ENCODE peak calls at places on chromosomes 4 and X, in seven cellular contexts. One of them, this sample, is unnamed.
A peak's percentile ranks its signal among the peaks of the same experiment; 100 is the strongest.

GRCh38 chr4:11805837-11806236 is 377.1 kb upstream of the HS3ST1 start:
- DNase-seq in upper lobe of left lung: no peak
- DNase-seq in lower leg skin: no peak
- DNase-seq in right lobe of liver: no peak
- DNase-seq in testis: no peak
- DNase-seq in A549: peak; percentile 2
- DNase-seq in body of pancreas: no peak
- DNase-seq in this sample: no peak

GRCh38 chrX:150854856-150855255 is 43.6 kb downstream of the CD99L2 start:
- DNase-seq in upper lobe of left lung: no peak
- DNase-seq in lower leg skin: no peak
- DNase-seq in right lobe of liver: no peak
- DNase-seq in testis: no peak
- DNase-seq in A549: no peak
- DNase-seq in body of pancreas: no peak
- DNase-seq in this sample: no peak

GRCh38 chr4:175776217-175776616 is 35.8 kb downstream of the GPM6A start:
- DNase-seq in upper lobe of left lung: no peak
- DNase-seq in lower leg skin: no peak
- DNase-seq in right lobe of liver: no peak
- DNase-seq in testis: no peak
- DNase-seq in A549: no peak
- DNase-seq in body of pancreas: peak; percentile 8
- DNase-seq in this sample: no peak

GRCh38 chrX:125289209-125289608 is 30.5 kb upstream of the TEX13C start:
- DNase-seq in upper lobe of left lung: no peak
- DNase-seq in lower leg skin: no peak
- DNase-seq in right lobe of liver: no peak
- DNase-seq in testis: no peak
- DNase-seq in A549: peak; percentile 6
- DNase-seq in body of pancreas: no peak
- DNase-seq in this sample: no peak

GRCh38 chr4:80237992-80238391 is 28.5 kb upstream of the FGF5 start:
- DNase-seq in upper lobe of left lung: no peak
- DNase-seq in lower leg skin: no peak
- DNase-seq in right lobe of liver: no peak
- DNase-seq in testis: no peak
- DNase-seq in A549: no peak
- DNase-seq in body of pancreas: no peak
- DNase-seq in this sample: no peak

GRCh38 chr4:95984081-95984480 is 144.2 kb downstream of the PDHA2 start:
- DNase-seq in upper lobe of left lung: no peak
- DNase-seq in lower leg skin: no peak
- DNase-seq in right lobe of liver: no peak
- DNase-seq in testis: no peak
- DNase-seq in A549: no peak
- DNase-seq in body of pancreas: no peak
- DNase-seq in this sample: no peak

GRCh38 chr4:24103434-24104168 is 213.8 kb upstream of the PPARGC1A start:
- DNase-seq in upper lobe of left lung: no peak
- DNase-seq in lower leg skin: no peak
- DNase-seq in right lobe of liver: no peak
- DNase-seq in testis: no peak
- DNase-seq in A549: no peak
- DNase-seq in body of pancreas: no peak
- DNase-seq in this sample: no peak

GRCh38 chr4:115090483-115091075 is 22.8 kb downstream of the NDST4 start:
- DNase-seq in upper lobe of left lung: no peak
- DNase-seq in lower leg skin: no peak
- DNase-seq in right lobe of liver: no peak
- DNase-seq in testis: no peak
- DNase-seq in A549: no peak
- DNase-seq in body of pancreas: no peak
- DNase-seq in this sample: no peak

GRCh38 chr4:144611850-144612249 is 34.1 kb upstream of the HHIP start:
- DNase-seq in upper lobe of left lung: no peak
- DNase-seq in lower leg skin: no peak
- DNase-seq in right lobe of liver: no peak
- DNase-seq in testis: no peak
- DNase-seq in A549: peak; percentile 6
- DNase-seq in body of pancreas: peak; percentile 54
- DNase-seq in this sample: no peak

GRCh38 chrX:110915120-110915519 is 119.5 kb upstream of the CHRDL1 start:
- DNase-seq in upper lobe of left lung: no peak
- DNase-seq in lower leg skin: no peak
- DNase-seq in right lobe of liver: no peak
- DNase-seq in testis: no peak
- DNase-seq in A549: no peak
- DNase-seq in body of pancreas: no peak
- DNase-seq in this sample: no peak

GRCh38 chr4:147843162-147843561 is 111.3 kb downstream of the ARHGAP10 start:
- DNase-seq in upper lobe of left lung: no peak
- DNase-seq in lower leg skin: no peak
- DNase-seq in right lobe of liver: no peak
- DNase-seq in testis: no peak
- DNase-seq in A549: peak; percentile 27
- DNase-seq in body of pancreas: peak; percentile 39
- DNase-seq in this sample: no peak

GRCh38 chr4:155973639-155974475 is 20.2 kb upstream of the CTSO start:
- DNase-seq in upper lobe of left lung: no peak
- DNase-seq in lower leg skin: no peak
- DNase-seq in right lobe of liver: no peak
- DNase-seq in testis: no peak
- DNase-seq in A549: no peak
- DNase-seq in body of pancreas: no peak
- DNase-seq in this sample: no peak

GRCh38 chrX:10444204-10444603 is 176.2 kb downstream of the MID1 start:
- DNase-seq in upper lobe of left lung: no peak
- DNase-seq in lower leg skin: no peak
- DNase-seq in right lobe of liver: no peak
- DNase-seq in testis: no peak
- DNase-seq in A549: no peak
- DNase-seq in body of pancreas: no peak
- DNase-seq in this sample: no peak

GRCh38 chr4:576245-576821 is at the start of gene TMEM271:
- DNase-seq in upper lobe of left lung: no peak
- DNase-seq in lower leg skin: peak; percentile 39
- DNase-seq in right lobe of liver: no peak
- DNase-seq in testis: no peak
- DNase-seq in A549: no peak
- DNase-seq in body of pancreas: no peak
- DNase-seq in this sample: no peak

GRCh38 chr4:128386761-128387599 is 99.4 kb upstream of the PGRMC2 start:
- DNase-seq in upper lobe of left lung: peak; percentile 57
- DNase-seq in lower leg skin: peak; percentile 98
- DNase-seq in right lobe of liver: peak; percentile 85
- DNase-seq in testis: peak; percentile 84
- DNase-seq in A549: peak; percentile 42
- DNase-seq in body of pancreas: peak; percentile 95
- DNase-seq in this sample: peak; percentile 51

GRCh38 chrX:37314526-37314925 is 34.6 kb upstream of the PRRG1 start:
- DNase-seq in upper lobe of left lung: no peak
- DNase-seq in lower leg skin: no peak
- DNase-seq in right lobe of liver: no peak
- DNase-seq in testis: no peak
- DNase-seq in A549: no peak
- DNase-seq in body of pancreas: no peak
- DNase-seq in this sample: no peak

GRCh38 chrX:120468825-120469525 is at the start of gene LAMP2:
- DNase-seq in upper lobe of left lung: peak; percentile 91
- DNase-seq in lower leg skin: peak; percentile 97
- DNase-seq in right lobe of liver: peak; percentile 90
- DNase-seq in testis: peak; percentile 95
- DNase-seq in A549: peak; percentile 79
- DNase-seq in body of pancreas: peak; percentile 93
- DNase-seq in this sample: peak; percentile 58
- TF ChIP-seq POLR2A in upper lobe of left lung: peak; percentile 55
- TF ChIP-seq POLR2A in lower leg skin: peak; percentile 14
- TF ChIP-seq POLR2A in right lobe of liver: peak; percentile 84
- TF ChIP-seq POLR2A in testis: peak; percentile 10
- TF ChIP-seq POLR2A in A549: peak; percentile 83
- TF ChIP-seq POLR2A in body of pancreas: peak; percentile 91
- TF ChIP-seq POLR2A in this sample: peak; percentile 84

DNA sequence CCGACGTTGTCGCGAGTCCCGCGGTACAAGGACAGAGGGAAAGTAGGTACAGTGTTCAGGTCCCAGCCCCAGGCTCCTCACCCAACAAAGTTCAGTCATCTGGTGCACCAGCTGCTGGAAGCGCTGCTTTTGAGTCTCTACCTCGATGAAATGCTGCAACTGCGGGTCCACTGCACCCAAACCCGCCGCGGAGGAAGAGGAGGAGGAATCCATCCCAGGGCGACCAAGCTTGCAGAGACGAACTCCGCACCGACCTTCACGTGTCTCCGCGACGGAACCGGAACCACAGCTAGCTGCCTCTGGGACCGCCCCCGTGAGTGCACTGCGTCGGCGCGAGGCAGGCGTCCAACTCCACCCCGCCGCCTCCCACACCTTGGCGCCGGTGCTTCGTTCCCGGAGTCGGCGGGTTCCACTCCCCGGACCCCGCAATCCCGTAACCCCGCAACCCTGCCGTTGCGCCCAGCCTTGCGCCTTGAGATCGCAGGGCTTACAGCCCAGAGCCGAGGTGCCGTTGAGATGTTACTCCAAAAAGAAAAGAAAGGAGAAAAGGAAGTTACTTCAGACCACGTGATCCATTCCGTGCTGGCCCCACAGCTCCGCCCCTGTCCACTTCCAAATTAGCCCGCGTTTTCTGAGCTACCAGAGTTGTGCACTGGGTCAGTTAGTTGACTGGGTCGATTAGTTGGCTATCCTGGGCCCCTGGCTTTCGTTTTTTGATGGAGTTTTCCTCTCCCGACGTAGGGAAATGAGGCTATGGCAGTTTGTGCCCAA is at the start of gene TIMM8A:
- DNase-seq in upper lobe of left lung: peak; percentile 81
- DNase-seq in lower leg skin: peak; percentile 95
- DNase-seq in right lobe of liver: peak; percentile 86
- DNase-seq in testis: peak; percentile 87
- DNase-seq in A549: peak; percentile 82
- DNase-seq in body of pancreas: peak; percentile 82
- DNase-seq in this sample: peak; percentile 61
- TF ChIP-seq POLR2A in upper lobe of left lung: no peak
- TF ChIP-seq POLR2A in lower leg skin: no peak
- TF ChIP-seq POLR2A in right lobe of liver: peak; percentile 51
- TF ChIP-seq POLR2A in testis: no peak
- TF ChIP-seq POLR2A in A549: peak; percentile 95
- TF ChIP-seq POLR2A in body of pancreas: peak; percentile 45
- TF ChIP-seq POLR2A in this sample: peak; percentile 83

GRCh38 chrX:38803286-38803608 is 2.0 kb downstream of the MID1IP1 start:
- DNase-seq in upper lobe of left lung: no peak
- DNase-seq in lower leg skin: no peak
- DNase-seq in right lobe of liver: no peak
- DNase-seq in testis: no peak
- DNase-seq in A549: no peak
- DNase-seq in body of pancreas: no peak
- DNase-seq in this sample: no peak
- TF ChIP-seq POLR2A in upper lobe of left lung: no peak
- TF ChIP-seq POLR2A in lower leg skin: no peak
- TF ChIP-seq POLR2A in right lobe of liver: no peak
- TF ChIP-seq POLR2A in testis: no peak
- TF ChIP-seq POLR2A in A549: no peak
- TF ChIP-seq POLR2A in body of pancreas: no peak
- TF ChIP-seq POLR2A in this sample: no peak

GRCh38 chrX:118974908-118975671 is 672 bp downstream of the LONRF3 start:
- DNase-seq in upper lobe of left lung: peak; percentile 56
- DNase-seq in lower leg skin: peak; percentile 86
- DNase-seq in right lobe of liver: peak; percentile 72
- DNase-seq in testis: peak; percentile 28
- DNase-seq in A549: no peak
- DNase-seq in body of pancreas: peak; percentile 67
- DNase-seq in this sample: no peak
- TF ChIP-seq POLR2A in upper lobe of left lung: peak; percentile 51
- TF ChIP-seq POLR2A in lower leg skin: no peak
- TF ChIP-seq POLR2A in right lobe of liver: peak; percentile 31
- TF ChIP-seq POLR2A in testis: no peak
- TF ChIP-seq POLR2A in A549: no peak
- TF ChIP-seq POLR2A in body of pancreas: no peak
- TF ChIP-seq POLR2A in this sample: no peak